ENCODE peak calls at places on chromosomes 7 and 10, in four cellular contexts. One of them, this sample, is unnamed. For H3K27me3, the result is how much of the 10 kb centered on the place peaks cover.

GRCh38 chr7:108824840-108825540 is 255.3 kb downstream of the DNAJB9 start:
- DNase-seq in IMR-90: peak
- DNase-seq in CD8-positive, alpha-beta T cell: no peak
- DNase-seq in suprapubic skin: no peak
- DNase-seq in this sample: no peak

GRCh38 chr7:50792342-50793114 is 9.8 kb upstream of the GRB10 start:
- DNase-seq in IMR-90: peak
- DNase-seq in CD8-positive, alpha-beta T cell: no peak
- DNase-seq in suprapubic skin: peak
- DNase-seq in this sample: peak

GRCh38 chr7:8365499-8366110 is 67.8 kb upstream of the NXPH1 start:
- DNase-seq in IMR-90: no peak
- DNase-seq in CD8-positive, alpha-beta T cell: no peak
- DNase-seq in suprapubic skin: no peak
- DNase-seq in this sample: no peak

GRCh38 chr10:95755511-95756004 is 405 bp upstream of the ENTPD1 start:
- DNase-seq in IMR-90: no peak
- DNase-seq in CD8-positive, alpha-beta T cell: no peak
- DNase-seq in suprapubic skin: peak
- DNase-seq in this sample: no peak

GRCh38 chr7:110003827-110004226 is 1087.1 kb upstream of the LRRN3 start:
- DNase-seq in IMR-90: no peak
- DNase-seq in CD8-positive, alpha-beta T cell: no peak
- DNase-seq in suprapubic skin: no peak
- DNase-seq in this sample: no peak

GRCh38 chr7:65441010-65441409 is 67.4 kb downstream of the ZNF92 start:
- DNase-seq in IMR-90: peak
- DNase-seq in CD8-positive, alpha-beta T cell: no peak
- DNase-seq in suprapubic skin: no peak
- DNase-seq in this sample: no peak

GRCh38 chr10:69385454-69386350 is 31.0 kb downstream of the TACR2 start:
- DNase-seq in IMR-90: no peak
- DNase-seq in CD8-positive, alpha-beta T cell: no peak
- DNase-seq in suprapubic skin: no peak
- DNase-seq in this sample: no peak

GRCh38 chr10:4391683-4392082 is 434.3 kb upstream of the AKR1E2 start:
- DNase-seq in IMR-90: no peak
- DNase-seq in CD8-positive, alpha-beta T cell: no peak
- DNase-seq in suprapubic skin: no peak
- DNase-seq in this sample: no peak

GRCh38 chr10:22429146-22429545 is 83.8 kb downstream of the SPAG6 start:
- DNase-seq in IMR-90: no peak
- DNase-seq in CD8-positive, alpha-beta T cell: no peak
- DNase-seq in suprapubic skin: no peak
- DNase-seq in this sample: no peak

GRCh38 chr7:102028206-102028826 is 210.9 kb downstream of the CUX1 start:
- DNase-seq in IMR-90: no peak
- DNase-seq in CD8-positive, alpha-beta T cell: no peak
- DNase-seq in suprapubic skin: no peak
- DNase-seq in this sample: no peak

GRCh38 chr10:71143170-71143569 is 69.2 kb upstream of the UNC5B start:
- DNase-seq in IMR-90: no peak
- DNase-seq in CD8-positive, alpha-beta T cell: no peak
- DNase-seq in suprapubic skin: no peak
- DNase-seq in this sample: no peak
- H3K27me3 ChIP-seq in IMR-90: under half
- H3K27me3 ChIP-seq in CD8-positive, alpha-beta T cell: under half
- H3K27me3 ChIP-seq in suprapubic skin: under half
- H3K27me3 ChIP-seq in this sample: under half

GRCh38 chr7:157406971-157407370 is 70.2 kb downstream of the DNAJB6 start:
- DNase-seq in IMR-90: no peak
- DNase-seq in CD8-positive, alpha-beta T cell: no peak
- DNase-seq in suprapubic skin: no peak
- DNase-seq in this sample: no peak
- H3K27ac ChIP-seq in IMR-90: no peak
- H3K27ac ChIP-seq in CD8-positive, alpha-beta T cell: no peak
- H3K27ac ChIP-seq in suprapubic skin: no peak
- H3K27ac ChIP-seq in this sample: no peak

DNA sequence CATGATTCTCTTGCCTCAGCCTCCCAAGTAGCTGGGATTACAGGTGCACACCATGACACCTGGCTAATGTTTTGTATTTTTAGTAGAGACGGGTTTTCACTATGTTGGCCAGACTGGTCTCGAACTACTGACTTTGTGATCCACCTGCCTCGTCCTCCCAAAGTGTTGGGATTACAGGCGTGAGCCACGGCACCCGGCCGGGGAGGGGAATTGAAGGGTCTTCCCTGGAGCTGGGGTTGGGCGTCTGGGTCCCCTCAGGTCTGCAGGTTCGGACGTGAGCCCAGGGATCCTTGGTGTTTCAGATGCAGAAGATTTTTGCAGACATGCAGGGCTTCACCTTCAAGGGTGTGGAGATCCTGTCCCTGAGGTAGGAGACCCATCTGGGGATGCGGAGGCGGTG is 6.0 kb upstream of the MUC12 start:
- DNase-seq in IMR-90: no peak
- DNase-seq in CD8-positive, alpha-beta T cell: no peak
- DNase-seq in suprapubic skin: no peak
- DNase-seq in this sample: no peak
- H3K27me3 ChIP-seq in IMR-90: half or more
- H3K27me3 ChIP-seq in CD8-positive, alpha-beta T cell: under half
- H3K27me3 ChIP-seq in suprapubic skin: half or more
- H3K27me3 ChIP-seq in this sample: under half

DNA sequence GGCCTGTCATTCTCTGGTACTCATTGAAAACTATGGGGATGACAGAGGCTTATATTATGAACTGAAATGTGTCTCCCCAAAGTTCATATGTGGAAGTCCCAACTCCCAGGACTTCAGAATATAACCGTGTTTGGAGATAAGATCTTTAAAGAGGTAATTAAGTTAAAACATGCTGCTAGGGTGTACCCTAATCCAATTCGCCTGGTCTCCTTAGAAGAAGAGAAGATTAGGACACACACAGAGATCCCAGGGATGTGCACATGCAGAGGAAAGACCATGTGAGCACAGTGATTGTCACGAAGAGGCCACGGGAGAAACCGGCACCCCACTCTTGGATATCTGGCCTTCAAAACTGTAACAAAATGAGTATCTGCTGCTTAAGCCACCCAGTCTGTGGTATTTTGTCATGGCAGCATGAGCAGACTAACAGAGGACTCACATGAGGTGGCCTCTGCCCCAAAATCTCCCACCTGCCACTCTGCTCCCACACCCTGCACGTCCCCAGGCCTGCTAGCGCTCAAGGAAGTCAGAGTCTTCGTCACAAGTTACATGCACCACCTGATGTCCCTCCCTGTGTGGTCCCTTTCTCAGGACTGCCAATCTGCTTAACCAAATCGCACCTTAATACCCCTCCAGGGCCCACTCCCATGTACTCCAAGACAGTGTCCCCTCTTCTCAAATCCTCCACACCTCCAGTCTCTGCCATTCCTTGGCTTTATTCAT is 26.8 kb downstream of the PLAC9 start:
- DNase-seq in IMR-90: no peak
- DNase-seq in CD8-positive, alpha-beta T cell: no peak
- DNase-seq in suprapubic skin: no peak
- DNase-seq in this sample: no peak
- H3K27ac ChIP-seq in IMR-90: peak
- H3K27ac ChIP-seq in CD8-positive, alpha-beta T cell: no peak
- H3K27ac ChIP-seq in suprapubic skin: peak
- H3K27ac ChIP-seq in this sample: no peak